ENCODE peak calls at places on chromosomes 11 and 22, in seven cellular contexts. S is testis, M is hypothalamus, B is trophoblast cell, V is Peyer's patch, Q is Caco-2, X is cerebellum. E is an unnamed sample.

GRCh38 chr22:25070870-25071465 is 118.5 kb downstream of the KIAA1671 start:
- DNase-seq in B (no peak), X (no peak), V (no peak), Q (no peak), M (no peak), S (no peak), E (no peak)

GRCh38 chr11:724733-725386 is 18.8 kb downstream of the EPS8L2 start:
- DNase-seq in S (no peak), Q (no peak), X (no peak), B (no peak), M (no peak), V (no peak), E (no peak)

GRCh38 chr22:26800858-26801257 is 143.5 kb downstream of the MIAT start:
- DNase-seq in M (no peak), V (no peak), B (no peak), Q (peak), X (no peak), S (no peak), E (no peak)

GRCh38 chr11:105670811-105671210 is 60.9 kb downstream of the GRIA4 start:
- DNase-seq in Q (no peak), S (no peak), M (no peak), V (no peak), B (no peak), X (no peak), E (no peak)

GRCh38 chr22:45775569-45776312 is 104.1 kb downstream of the ATXN10 start:
- DNase-seq in X (no peak), S (no peak), Q (no peak), B (no peak), M (no peak), V (peak), E (no peak)

GRCh38 chr11:26947379-26947844 is 46.5 kb upstream of the FIBIN start:
- DNase-seq in B (peak), S (peak), Q (no peak), X (no peak), V (no peak), M (no peak), E (peak)

GRCh38 chr11:75867778-75868374 is 52.9 kb downstream of the UVRAG start:
- DNase-seq in Q (no peak), M (no peak), S (peak), V (peak), B (peak), X (peak), E (peak)

GRCh38 chr22:25488244-25489020 is 76.0 kb upstream of the GRK3 start:
- DNase-seq in Q (no peak), S (peak), V (no peak), B (no peak), M (peak), X (no peak), E (peak)

GRCh38 chr22:20267441-20268288 is 453 bp downstream of the RTN4R start:
- DNase-seq in B (no peak), V (no peak), M (no peak), S (no peak), X (no peak), Q (no peak), E (no peak)

GRCh38 chr22:20810645-20811044 is 36.7 kb downstream of the SERPIND1 start:
- DNase-seq in Q (no peak), X (no peak), V (no peak), S (no peak), M (no peak), B (no peak), E (no peak)